ENCODE peak calls at places on chromosomes 2 and 18, in nine cellular contexts. D, R, Q, F, E, N, I, V and J are unnamed samples.

GRCh38 chr2:120287183-120288015 is 34.7 kb downstream of the RALB start:
- DNase-seq in E (peak; percentile 72), N (no peak), I (no peak), Q (no peak), V (peak; percentile 62), R (no peak), D (peak; percentile 78), F (no peak), J (peak; percentile 80)

GRCh38 chr2:174004900-174005605 is 39.9 kb upstream of the SP3 start:
- DNase-seq in D (no peak), N (no peak), F (peak; percentile 80), R (no peak), I (no peak), Q (no peak), V (no peak), E (peak; percentile 79), J (peak; percentile 81)

GRCh38 chr18:45528712-45529336 is 86.5 kb upstream of the SLC14A2 start:
- DNase-seq in E (no peak), I (no peak), Q (no peak), R (no peak), D (no peak), V (no peak), N (no peak), F (no peak), J (no peak)

GRCh38 chr2:179264238-179265081 is at the start of gene SESTD1:
- DNase-seq in I (peak; percentile 86), D (no peak), F (peak; percentile 93), R (peak; percentile 56), E (peak; percentile 34), N (peak; percentile 60), Q (peak; percentile 68), V (no peak), J (no peak)

GRCh38 chr2:169824373-169825333 is at the start of gene METTL5:
- DNase-seq in I (peak; percentile 91), N (peak; percentile 69), F (peak; percentile 94), E (peak; percentile 80), Q (peak; percentile 82), R (peak; percentile 80), V (no peak), D (no peak), J (peak; percentile 59)

GRCh38 chr2:105005170-105005569 is 32.7 kb upstream of the MRPS9 start:
- DNase-seq in E (no peak), V (no peak), Q (no peak), N (no peak), I (no peak), D (no peak), F (no peak), R (no peak), J (no peak)

GRCh38 chr18:41096504-41096903 is 858.5 kb upstream of the PIK3C3 start:
- DNase-seq in V (peak; percentile 20), E (peak; percentile 76), N (no peak), I (no peak), F (no peak), R (peak; percentile 36), D (no peak), Q (no peak), J (peak; percentile 22)

GRCh38 chr2:149611100-149611820 is 23.7 kb upstream of the MMADHC start:
- DNase-seq in R (no peak), F (no peak), N (peak; percentile 43), I (no peak), V (no peak), E (no peak), D (no peak), Q (no peak), J (no peak)

GRCh38 chr2:16767789-16768188 is 102.2 kb upstream of the CYRIA start:
- DNase-seq in N (no peak), Q (no peak), D (no peak), R (no peak), E (no peak), I (no peak), F (no peak), V (no peak), J (peak; percentile 24)

GRCh38 chr2:96536445-96537065 is at the start of gene ARID5A:
- DNase-seq in V (peak; percentile 52), I (peak; percentile 97), R (peak; percentile 88), E (peak; percentile 90), D (no peak), Q (peak; percentile 87), F (peak; percentile 98), N (peak; percentile 90), J (peak; percentile 82)

GRCh38 chr2:200482194-200482593 is 27.7 kb downstream of the KCTD18 start:
- DNase-seq in E (no peak), Q (peak; percentile 75), I (no peak), D (no peak), F (no peak), N (no peak), V (no peak), R (no peak), J (no peak)

GRCh38 chr2:113977660-113978523 is 88.0 kb downstream of the ACTR3 start:
- DNase-seq in I (no peak), Q (peak; percentile 100), V (no peak), D (no peak), N (peak; percentile 61), F (no peak), E (peak; percentile 62), R (peak; percentile 82), J (peak; percentile 28)

GRCh38 chr2:231604101-231604684 is 11.5 kb downstream of the TEX44 start:
- DNase-seq in F (peak; percentile 85), R (no peak), I (peak; percentile 72), E (no peak), Q (peak; percentile 36), N (peak; percentile 58), V (no peak), D (no peak), J (no peak)

GRCh38 chr2:25269234-25269633 is 72.5 kb downstream of the DNMT3A start:
- DNase-seq in D (no peak), I (no peak), F (no peak), E (no peak), N (no peak), Q (no peak), R (no peak), V (no peak), J (no peak)

GRCh38 chr18:26908906-26909305 is 43.4 kb upstream of the AQP4 start:
- DNase-seq in N (no peak), E (no peak), D (no peak), R (no peak), V (no peak), I (no peak), F (no peak), Q (no peak), J (no peak)

GRCh38 chr2:141710589-141711239 is 420.1 kb downstream of the LRP1B start:
- DNase-seq in I (no peak), D (no peak), V (no peak), E (no peak), Q (no peak), F (no peak), R (no peak), N (no peak), J (no peak)

GRCh38 chr2:129004485-129004884 is 685.8 kb upstream of the HS6ST1 start:
- DNase-seq in V (no peak), I (no peak), N (no peak), E (no peak), F (no peak), D (no peak), Q (no peak), R (no peak), J (no peak)

GRCh38 chr18:8800876-8801262 is 95.5 kb downstream of the MTCL1 start:
- DNase-seq in E (no peak), F (no peak), V (no peak), I (no peak), R (no peak), N (no peak), Q (no peak), D (no peak), J (no peak)
- H3K4me3 ChIP-seq in E (no peak overlapping the region), F (no peak overlapping the region), V (no peak overlapping the region), I (no peak overlapping the region), R (no peak overlapping the region), N (no peak overlapping the region), Q (no peak overlapping the region), D (no peak overlapping the region), J (no peak overlapping the region)

GRCh38 chr18:7616661-7617060 is 49.5 kb downstream of the PTPRM start:
- DNase-seq in E (peak; percentile 38), N (no peak), D (no peak), V (no peak), F (no peak), I (peak; percentile 84), R (no peak), Q (no peak), J (no peak)

GRCh38 chr18:7618821-7619410 is 51.8 kb downstream of the PTPRM start:
- DNase-seq in I (no peak), F (no peak), R (no peak), E (no peak), Q (no peak), D (no peak), N (no peak), V (no peak), J (no peak)

GRCh38 chr18:7619676-7620075 is 52.6 kb downstream of the PTPRM start:
- DNase-seq in F (no peak), R (no peak), D (no peak), N (no peak), Q (no peak), V (no peak), E (no peak), I (no peak), J (no peak)

GRCh38 chr18:7615840-7616239 is 48.7 kb downstream of the PTPRM start:
- DNase-seq in N (no peak), Q (no peak), R (no peak), E (no peak), V (no peak), F (no peak), I (no peak), D (no peak), J (no peak)

GRCh38 chr18:7617738-7618422 is 50.8 kb downstream of the PTPRM start:
- DNase-seq in V (peak; percentile 64), D (peak; percentile 92), E (peak; percentile 72), R (peak; percentile 52), N (peak; percentile 18), F (no peak), Q (no peak), I (no peak), J (peak; percentile 83)
- H3K4me3 ChIP-seq in V (peak overlapping the region; percentile 21), D (peak overlapping the region; percentile 2), E (peak overlapping the region; percentile 32), R (no peak overlapping the region), N (no peak overlapping the region), F (peak overlapping the region; percentile 30), Q (no peak overlapping the region), I (peak overlapping the region; percentile 5), J (no peak overlapping the region)

DNA sequence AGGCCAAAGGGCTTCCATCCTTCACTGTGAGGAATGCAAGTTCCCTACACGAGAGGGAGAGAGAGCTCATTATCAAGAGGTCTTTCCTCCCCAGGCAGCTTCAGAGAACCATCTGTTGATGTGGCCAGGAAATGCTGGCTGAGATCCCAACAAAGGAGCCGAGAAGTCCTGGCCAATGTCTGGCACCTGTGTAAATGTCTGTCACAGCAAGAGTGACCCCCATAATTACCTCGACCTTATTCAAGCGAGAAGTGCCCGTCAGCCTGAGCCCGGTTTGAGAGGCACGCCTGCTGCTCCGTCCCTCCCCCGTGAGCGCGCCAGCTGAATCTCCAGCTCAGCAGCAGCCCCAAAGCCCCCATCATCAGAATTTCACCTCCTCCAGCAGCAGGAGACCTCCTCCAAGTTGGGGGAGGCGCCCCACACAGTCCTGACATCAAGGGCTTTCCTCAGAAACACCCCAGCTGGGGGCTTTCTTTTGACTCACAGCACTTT is 48.2 kb upstream of the APCDD1 start:
- DNase-seq in D (no peak), V (no peak), R (peak; percentile 12), F (no peak), N (no peak), E (no peak), I (no peak), Q (no peak), J (no peak)
- H3K4me3 ChIP-seq in D (no peak overlapping the region), V (no peak overlapping the region), R (no peak overlapping the region), F (no peak overlapping the region), N (no peak overlapping the region), E (no peak overlapping the region), I (no peak overlapping the region), Q (no peak overlapping the region), J (no peak overlapping the region)

GRCh38 chr18:69968073-69968472 is 20.4 kb upstream of the CD226 start:
- DNase-seq in F (no peak), I (no peak), R (no peak), Q (no peak), D (no peak), E (no peak), N (no peak), V (no peak), J (no peak)
- H3K4me3 ChIP-seq in F (no peak overlapping the region), I (no peak overlapping the region), R (no peak overlapping the region), Q (no peak overlapping the region), D (no peak overlapping the region), E (no peak overlapping the region), N (no peak overlapping the region), V (no peak overlapping the region), J (no peak overlapping the region)